ENCODE peak calls at places on chromosomes 12 and 14, in nine cellular contexts. S, D, N, A, U, B, O, W and T are unnamed samples.

GRCh38 chr14:90812109-90812508 is 4.1 kb downstream of the TTC7B start:
- DNase-seq in S (no peak), D (no peak), N (no peak), A (no peak), U (no peak), B (no peak), O (no peak), W (no peak), T (no peak)

GRCh38 chr12:104582739-104583138 is 126.0 kb downstream of the CHST11 start:
- DNase-seq in S (no peak), D (no peak), N (no peak), A (no peak), U (no peak), B (no peak), O (no peak), W (no peak), T (no peak)

GRCh38 chr14:33309081-33309480 is 370.4 kb downstream of the NPAS3 start:
- DNase-seq in S (no peak), D (no peak), N (no peak), A (no peak), U (no peak), B (no peak), O (no peak), W (no peak), T (no peak)

GRCh38 chr12:113082486-113083148 is 26.1 kb downstream of the DTX1 start:
- DNase-seq in S (no peak), D (no peak), N (no peak), A (no peak), U (no peak), B (no peak), O (no peak), W (no peak), T (no peak)

GRCh38 chr14:99522025-99522401 is 40.8 kb downstream of the CCNK start:
- DNase-seq in S (no peak), D (no peak), N (no peak), A (no peak), U (no peak), B (no peak), O (no peak), W (no peak), T (no peak)

GRCh38 chr14:75334191-75335051 is 55.8 kb downstream of the FOS start:
- DNase-seq in S (no peak), D (no peak), N (peak), A (peak), U (no peak), B (no peak), O (peak), W (peak), T (peak)

GRCh38 chr14:51335521-51335920 is 95.5 kb downstream of the TMX1 start:
- DNase-seq in S (no peak), D (no peak), N (no peak), A (no peak), U (no peak), B (no peak), O (no peak), W (no peak), T (no peak)

GRCh38 chr12:70643927-70644326 is 6.7 kb upstream of the PTPRB start:
- DNase-seq in S (no peak), D (no peak), N (no peak), A (no peak), U (no peak), B (no peak), O (no peak), W (no peak), T (no peak)

GRCh38 chr14:58814476-58814875 is 176.7 kb downstream of the DACT1 start:
- DNase-seq in S (no peak), D (no peak), N (no peak), A (no peak), U (no peak), B (no peak), O (no peak), W (no peak), T (no peak)

GRCh38 chr14:21924479-21924878 is 250.9 kb upstream of the OR4E1 start:
- DNase-seq in S (no peak), D (no peak), N (peak), A (no peak), U (no peak), B (no peak), O (no peak), W (no peak), T (peak)

GRCh38 chr12:75349946-75350345 is 15.5 kb downstream of the GLIPR1L1 start:
- DNase-seq in S (no peak), D (no peak), N (no peak), A (no peak), U (no peak), B (no peak), O (no peak), W (no peak), T (no peak)

GRCh38 chr12:82803201-82803600 is 116.5 kb downstream of the TMTC2 start:
- DNase-seq in S (no peak), D (no peak), N (no peak), A (no peak), U (no peak), B (no peak), O (no peak), W (no peak), T (no peak)

GRCh38 chr14:105537580-105538474 is 11.4 kb downstream of the TMEM121 start:
- DNase-seq in S (peak), D (no peak), N (no peak), A (no peak), U (no peak), B (no peak), O (no peak), W (no peak), T (no peak)

GRCh38 chr12:81296556-81297305 is 218.9 kb downstream of the ACSS3 start:
- DNase-seq in S (no peak), D (no peak), N (no peak), A (no peak), U (no peak), B (no peak), O (peak), W (peak), T (no peak)

GRCh38 chr12:99498756-99499155 is 148.8 kb upstream of the GARIN6 start:
- DNase-seq in S (no peak), D (no peak), N (no peak), A (no peak), U (no peak), B (no peak), O (peak), W (peak), T (no peak)

GRCh38 chr12:121590476-121591143 is 9.8 kb upstream of the KDM2B start:
- DNase-seq in S (no peak), D (no peak), N (no peak), A (no peak), U (no peak), B (no peak), O (peak), W (peak), T (no peak)

GRCh38 chr12:112855375-112855774 is 51.4 kb upstream of the OAS1 start:
- DNase-seq in S (peak), D (no peak), N (no peak), A (no peak), U (no peak), B (no peak), O (no peak), W (no peak), T (no peak)

GRCh38 chr12:121903202-121903601 is 14.6 kb downstream of the PSMD9 start:
- DNase-seq in S (no peak), D (no peak), N (peak), A (no peak), U (no peak), B (no peak), O (peak), W (no peak), T (no peak)

GRCh38 chr12:111105294-111105693 is 184.9 kb upstream of the MYL2 start:
- DNase-seq in S (no peak), D (no peak), N (no peak), A (peak), U (no peak), B (no peak), O (no peak), W (no peak), T (no peak)

GRCh38 chr12:132337557-132337956 is 8.2 kb upstream of the GALNT9 start:
- DNase-seq in S (no peak), D (no peak), N (no peak), A (no peak), U (no peak), B (no peak), O (no peak), W (peak), T (no peak)

GRCh38 chr12:113900711-113901110 is 65.4 kb downstream of the RBM19 start:
- DNase-seq in S (no peak), D (no peak), N (no peak), A (no peak), U (no peak), B (no peak), O (no peak), W (no peak), T (no peak)

GRCh38 chr14:54676822-54677708 is 110.1 kb downstream of the SAMD4A start:
- DNase-seq in S (no peak), D (no peak), N (no peak), A (no peak), U (no peak), B (no peak), O (peak), W (peak), T (no peak)

GRCh38 chr12:52244615-52244994 is 11.6 kb downstream of the KRT7 start:
- DNase-seq in S (no peak), D (no peak), N (no peak), A (peak), U (peak), B (no peak), O (no peak), W (no peak), T (no peak)

GRCh38 chr12:122845041-122845864 is 10.0 kb downstream of the HIP1R start:
- DNase-seq in S (no peak), D (no peak), N (no peak), A (peak), U (no peak), B (no peak), O (no peak), W (no peak), T (no peak)

GRCh38 chr12:2976581-2976996 is 17.4 kb downstream of the TEAD4 start:
- DNase-seq in S (no peak), D (no peak), N (no peak), A (no peak), U (no peak), B (no peak), O (peak), W (no peak), T (no peak)

GRCh38 chr12:34291426-34291901 is 269.2 kb downstream of the ALG10 start:
- DNase-seq in S (no peak), D (no peak), N (no peak), A (peak), U (no peak), B (no peak), O (no peak), W (no peak), T (no peak)

GRCh38 chr14:30158299-30158698 is 230.7 kb upstream of the PRKD1 start:
- DNase-seq in S (no peak), D (no peak), N (no peak), A (no peak), U (no peak), B (no peak), O (no peak), W (no peak), T (no peak)

GRCh38 chr12:4918950-4919660 is 9.4 kb downstream of the KCNA1 start:
- DNase-seq in S (no peak), D (no peak), N (no peak), A (no peak), U (no peak), B (no peak), O (no peak), W (no peak), T (no peak)

GRCh38 chr14:101953151-101953550 is 11.2 kb upstream of the DYNC1H1 start:
- DNase-seq in S (peak), D (no peak), N (no peak), A (no peak), U (no peak), B (no peak), O (no peak), W (no peak), T (no peak)

GRCh38 chr12:121693155-121693554 is 19.4 kb upstream of the TMEM120B start:
- DNase-seq in S (no peak), D (no peak), N (no peak), A (no peak), U (no peak), B (no peak), O (no peak), W (no peak), T (no peak)